ENCODE peak calls at places on chromosomes 5 and 9, in eight cellular contexts. One of them, this sample, is unnamed.

GRCh38 chr9:97312101-97312500 is 4.6 kb downstream of the CCDC180 start:
- DNase-seq in Ammon's horn: no peak
- DNase-seq in stimulated activated CD8-positive, alpha-beta memory T cell treated with anti-CD3 and anti-CD28 coated beads, Interleukin-2, amount 100 ng/mL, for 48 hours: no peak
- DNase-seq in COR-L47: no peak
- DNase-seq in activated T-helper 9 cell treated with anti-CD3 and anti-CD28 coated beads, Interleukin-2, amount 50 U/mL, for 16 hours: no peak
- DNase-seq in PC-3: no peak
- DNase-seq in CD4-positive, alpha-beta memory T cell: no peak
- DNase-seq in mesendoderm: no peak
- DNase-seq in this sample: no peak

GRCh38 chr5:52132053-52132452 is 655.7 kb upstream of the ITGA1 start:
- DNase-seq in Ammon's horn: no peak
- DNase-seq in stimulated activated CD8-positive, alpha-beta memory T cell treated with anti-CD3 and anti-CD28 coated beads, Interleukin-2, amount 100 ng/mL, for 48 hours: no peak
- DNase-seq in COR-L47: no peak
- DNase-seq in activated T-helper 9 cell treated with anti-CD3 and anti-CD28 coated beads, Interleukin-2, amount 50 U/mL, for 16 hours: no peak
- DNase-seq in PC-3: no peak
- DNase-seq in CD4-positive, alpha-beta memory T cell: no peak
- DNase-seq in mesendoderm: no peak
- DNase-seq in this sample: no peak

GRCh38 chr5:104241051-104241450 is 678.5 kb upstream of the NUDT12 start:
- DNase-seq in Ammon's horn: peak
- DNase-seq in stimulated activated CD8-positive, alpha-beta memory T cell treated with anti-CD3 and anti-CD28 coated beads, Interleukin-2, amount 100 ng/mL, for 48 hours: no peak
- DNase-seq in COR-L47: no peak
- DNase-seq in activated T-helper 9 cell treated with anti-CD3 and anti-CD28 coated beads, Interleukin-2, amount 50 U/mL, for 16 hours: no peak
- DNase-seq in PC-3: no peak
- DNase-seq in CD4-positive, alpha-beta memory T cell: no peak
- DNase-seq in mesendoderm: no peak
- DNase-seq in this sample: no peak

GRCh38 chr9:73270967-73271722 is 119.5 kb downstream of the ANXA1 start:
- DNase-seq in Ammon's horn: no peak
- DNase-seq in stimulated activated CD8-positive, alpha-beta memory T cell treated with anti-CD3 and anti-CD28 coated beads, Interleukin-2, amount 100 ng/mL, for 48 hours: no peak
- DNase-seq in COR-L47: no peak
- DNase-seq in activated T-helper 9 cell treated with anti-CD3 and anti-CD28 coated beads, Interleukin-2, amount 50 U/mL, for 16 hours: no peak
- DNase-seq in PC-3: peak
- DNase-seq in CD4-positive, alpha-beta memory T cell: no peak
- DNase-seq in mesendoderm: no peak
- DNase-seq in this sample: peak

GRCh38 chr9:10604927-10605326 is 7.9 kb downstream of the PTPRD start:
- DNase-seq in Ammon's horn: no peak
- DNase-seq in stimulated activated CD8-positive, alpha-beta memory T cell treated with anti-CD3 and anti-CD28 coated beads, Interleukin-2, amount 100 ng/mL, for 48 hours: no peak
- DNase-seq in COR-L47: no peak
- DNase-seq in activated T-helper 9 cell treated with anti-CD3 and anti-CD28 coated beads, Interleukin-2, amount 50 U/mL, for 16 hours: no peak
- DNase-seq in PC-3: no peak
- DNase-seq in CD4-positive, alpha-beta memory T cell: no peak
- DNase-seq in mesendoderm: no peak
- DNase-seq in this sample: no peak

GRCh38 chr9:21964925-21965385 is 29.2 kb downstream of the CDKN2A start:
- DNase-seq in Ammon's horn: no peak
- DNase-seq in stimulated activated CD8-positive, alpha-beta memory T cell treated with anti-CD3 and anti-CD28 coated beads, Interleukin-2, amount 100 ng/mL, for 48 hours: peak
- DNase-seq in COR-L47: no peak
- DNase-seq in activated T-helper 9 cell treated with anti-CD3 and anti-CD28 coated beads, Interleukin-2, amount 50 U/mL, for 16 hours: peak
- DNase-seq in PC-3: peak
- DNase-seq in CD4-positive, alpha-beta memory T cell: peak
- DNase-seq in mesendoderm: peak
- DNase-seq in this sample: no peak

GRCh38 chr5:181098642-181099452 is 32.1 kb downstream of the OR2V1 start:
- DNase-seq in Ammon's horn: no peak
- DNase-seq in stimulated activated CD8-positive, alpha-beta memory T cell treated with anti-CD3 and anti-CD28 coated beads, Interleukin-2, amount 100 ng/mL, for 48 hours: no peak
- DNase-seq in COR-L47: no peak
- DNase-seq in activated T-helper 9 cell treated with anti-CD3 and anti-CD28 coated beads, Interleukin-2, amount 50 U/mL, for 16 hours: no peak
- DNase-seq in PC-3: no peak
- DNase-seq in CD4-positive, alpha-beta memory T cell: no peak
- DNase-seq in mesendoderm: peak
- DNase-seq in this sample: no peak

GRCh38 chr9:135047521-135047920 is 39.9 kb upstream of the OLFM1 start:
- DNase-seq in Ammon's horn: no peak
- DNase-seq in stimulated activated CD8-positive, alpha-beta memory T cell treated with anti-CD3 and anti-CD28 coated beads, Interleukin-2, amount 100 ng/mL, for 48 hours: no peak
- DNase-seq in COR-L47: no peak
- DNase-seq in activated T-helper 9 cell treated with anti-CD3 and anti-CD28 coated beads, Interleukin-2, amount 50 U/mL, for 16 hours: no peak
- DNase-seq in PC-3: no peak
- DNase-seq in CD4-positive, alpha-beta memory T cell: no peak
- DNase-seq in mesendoderm: no peak
- DNase-seq in this sample: no peak

GRCh38 chr5:151208481-151208914 is 15.4 kb downstream of the CCDC69 start:
- DNase-seq in Ammon's horn: peak
- DNase-seq in stimulated activated CD8-positive, alpha-beta memory T cell treated with anti-CD3 and anti-CD28 coated beads, Interleukin-2, amount 100 ng/mL, for 48 hours: no peak
- DNase-seq in COR-L47: no peak
- DNase-seq in activated T-helper 9 cell treated with anti-CD3 and anti-CD28 coated beads, Interleukin-2, amount 50 U/mL, for 16 hours: no peak
- DNase-seq in PC-3: no peak
- DNase-seq in CD4-positive, alpha-beta memory T cell: no peak
- DNase-seq in mesendoderm: no peak
- DNase-seq in this sample: no peak

This sample was measured in AML-193.